ENCODE peak calls at places on chromosomes 3 and 15, in six cellular contexts. One of them, this sample, is unnamed.

GRCh38 chr3:165643433-165643824 is 193.8 kb downstream of the BCHE start:
- DNase-seq in A549: peak
- DNase-seq in K562: no peak
- DNase-seq in GM12878: no peak
- DNase-seq in HCT116: no peak
- DNase-seq in HepG2: no peak
- DNase-seq in this sample: no peak

GRCh38 chr15:65192016-65192415 is 6.9 kb upstream of the CLPX start:
- DNase-seq in GM12878: no peak
- DNase-seq in HepG2: peak
- DNase-seq in K562: peak
- DNase-seq in A549: peak
- DNase-seq in HCT116: peak
- DNase-seq in this sample: no peak

GRCh38 chr3:40169983-40170382 is 139.5 kb upstream of the EIF1B start:
- DNase-seq in A549: no peak
- DNase-seq in GM12878: no peak
- DNase-seq in HCT116: no peak
- DNase-seq in K562: no peak
- DNase-seq in HepG2: no peak
- DNase-seq in this sample: no peak

GRCh38 chr3:107235193-107235922 is 141.9 kb upstream of the CCDC54 start:
- DNase-seq in HCT116: no peak
- DNase-seq in K562: no peak
- DNase-seq in A549: peak
- DNase-seq in GM12878: no peak
- DNase-seq in HepG2: peak
- DNase-seq in this sample: no peak

GRCh38 chr3:151604941-151605340 is 128.8 kb upstream of the AADACL2 start:
- DNase-seq in HepG2: no peak
- DNase-seq in HCT116: no peak
- DNase-seq in GM12878: no peak
- DNase-seq in A549: no peak
- DNase-seq in K562: no peak
- DNase-seq in this sample: no peak

GRCh38 chr3:188520466-188520865 is 366.5 kb downstream of the LPP start:
- DNase-seq in HCT116: no peak
- DNase-seq in HepG2: no peak
- DNase-seq in A549: no peak
- DNase-seq in K562: no peak
- DNase-seq in GM12878: no peak
- DNase-seq in this sample: no peak

GRCh38 chr3:123267821-123268220 is 66.1 kb downstream of the SEC22A start:
- DNase-seq in HepG2: no peak
- DNase-seq in K562: peak
- DNase-seq in A549: no peak
- DNase-seq in GM12878: no peak
- DNase-seq in HCT116: no peak
- DNase-seq in this sample: no peak

GRCh38 chr3:193812078-193812725 is 219.2 kb downstream of the OPA1 start:
- DNase-seq in HCT116: no peak
- DNase-seq in K562: no peak
- DNase-seq in HepG2: no peak
- DNase-seq in GM12878: no peak
- DNase-seq in A549: no peak
- DNase-seq in this sample: peak

GRCh38 chr3:167251678-167252077 is 128.4 kb downstream of the ZBBX start:
- DNase-seq in K562: no peak
- DNase-seq in HepG2: no peak
- DNase-seq in HCT116: no peak
- DNase-seq in A549: no peak
- DNase-seq in GM12878: no peak
- DNase-seq in this sample: no peak

GRCh38 chr15:49507261-49507660 is 84.2 kb downstream of the FGF7 start:
- DNase-seq in HepG2: no peak
- DNase-seq in K562: no peak
- DNase-seq in A549: no peak
- DNase-seq in GM12878: no peak
- DNase-seq in HCT116: no peak
- DNase-seq in this sample: no peak

GRCh38 chr3:158434412-158435038 is 136.5 kb upstream of the MLF1 start:
- DNase-seq in A549: peak
- DNase-seq in GM12878: peak
- DNase-seq in HepG2: peak
- DNase-seq in K562: peak
- DNase-seq in HCT116: peak
- DNase-seq in this sample: peak

GRCh38 chr3:112635674-112636073 is 5.3 kb downstream of the CCDC80 start:
- DNase-seq in GM12878: no peak
- DNase-seq in HCT116: no peak
- DNase-seq in HepG2: no peak
- DNase-seq in A549: no peak
- DNase-seq in K562: no peak
- DNase-seq in this sample: no peak

GRCh38 chr15:61008915-61009314 is 220.2 kb downstream of the RORA start:
- DNase-seq in A549: no peak
- DNase-seq in HCT116: no peak
- DNase-seq in HepG2: no peak
- DNase-seq in K562: no peak
- DNase-seq in GM12878: no peak
- DNase-seq in this sample: no peak

GRCh38 chr15:80875568-80875967 is 96.4 kb downstream of the CEMIP start:
- DNase-seq in HCT116: no peak
- DNase-seq in HepG2: no peak
- DNase-seq in A549: no peak
- DNase-seq in K562: no peak
- DNase-seq in GM12878: no peak
- DNase-seq in this sample: no peak

GRCh38 chr15:52093539-52094502 is 18.8 kb downstream of the BCL2L10 start:
- DNase-seq in K562: no peak
- DNase-seq in HepG2: no peak
- DNase-seq in GM12878: no peak
- DNase-seq in A549: peak
- DNase-seq in HCT116: no peak
- DNase-seq in this sample: no peak

GRCh38 chr3:63519426-63519825 is 133.0 kb upstream of the SNTN start:
- DNase-seq in HepG2: no peak
- DNase-seq in K562: no peak
- DNase-seq in HCT116: no peak
- DNase-seq in GM12878: no peak
- DNase-seq in A549: no peak
- DNase-seq in this sample: no peak

GRCh38 chr15:33500432-33500831 is 189.7 kb downstream of the RYR3 start:
- DNase-seq in HCT116: no peak
- DNase-seq in GM12878: no peak
- DNase-seq in K562: no peak
- DNase-seq in A549: no peak
- DNase-seq in HepG2: no peak
- DNase-seq in this sample: no peak

GRCh38 chr3:155744091-155744625 is 713 bp downstream of the PLCH1 start:
- DNase-seq in HepG2: peak
- DNase-seq in A549: peak
- DNase-seq in HCT116: peak
- DNase-seq in GM12878: no peak
- DNase-seq in K562: peak
- DNase-seq in this sample: peak

GRCh38 chr3:122005033-122005565 is 16.9 kb downstream of the ILDR1 start:
- DNase-seq in K562: peak
- DNase-seq in HepG2: no peak
- DNase-seq in GM12878: peak
- DNase-seq in A549: no peak
- DNase-seq in HCT116: no peak
- DNase-seq in this sample: peak

GRCh38 chr3:120168611-120169010 is 74.4 kb upstream of the GSK3B start:
- DNase-seq in A549: no peak
- DNase-seq in HCT116: no peak
- DNase-seq in HepG2: no peak
- DNase-seq in GM12878: no peak
- DNase-seq in K562: no peak
- DNase-seq in this sample: no peak

GRCh38 chr3:22980346-22980745 is 222.8 kb upstream of the UBE2E2 start:
- DNase-seq in K562: no peak
- DNase-seq in HCT116: no peak
- DNase-seq in HepG2: no peak
- DNase-seq in GM12878: no peak
- DNase-seq in A549: no peak
- DNase-seq in this sample: no peak

GRCh38 chr3:64163755-64164148 is 61.5 kb downstream of the PRICKLE2 start:
- DNase-seq in K562: no peak
- DNase-seq in GM12878: peak
- DNase-seq in A549: peak
- DNase-seq in HCT116: no peak
- DNase-seq in HepG2: peak
- DNase-seq in this sample: no peak

GRCh38 chr15:80550219-80550909 is 144.7 kb upstream of the ABHD17C start:
- DNase-seq in K562: no peak
- DNase-seq in HCT116: no peak
- DNase-seq in A549: peak
- DNase-seq in HepG2: peak
- DNase-seq in GM12878: peak
- DNase-seq in this sample: no peak

GRCh38 chr15:49045691-49046112 is 544 bp downstream of the SECISBP2L start:
- DNase-seq in GM12878: peak
- DNase-seq in A549: peak
- DNase-seq in K562: peak
- DNase-seq in HepG2: peak
- DNase-seq in HCT116: no peak
- DNase-seq in this sample: no peak

GRCh38 chr3:30266536-30266935 is 339.9 kb upstream of the TGFBR2 start:
- DNase-seq in K562: no peak
- DNase-seq in A549: no peak
- DNase-seq in HCT116: no peak
- DNase-seq in HepG2: no peak
- DNase-seq in GM12878: no peak
- DNase-seq in this sample: no peak

GRCh38 chr15:91950631-91951384 is 97.3 kb downstream of the SLCO3A1 start:
- DNase-seq in A549: no peak
- DNase-seq in GM12878: no peak
- DNase-seq in HepG2: no peak
- DNase-seq in K562: no peak
- DNase-seq in HCT116: no peak
- DNase-seq in this sample: no peak

GRCh38 chr3:62070891-62071290 is 302.5 kb downstream of the FEZF2 start:
- DNase-seq in HepG2: no peak
- DNase-seq in A549: no peak
- DNase-seq in K562: no peak
- DNase-seq in GM12878: no peak
- DNase-seq in HCT116: no peak
- DNase-seq in this sample: no peak

DNA sequence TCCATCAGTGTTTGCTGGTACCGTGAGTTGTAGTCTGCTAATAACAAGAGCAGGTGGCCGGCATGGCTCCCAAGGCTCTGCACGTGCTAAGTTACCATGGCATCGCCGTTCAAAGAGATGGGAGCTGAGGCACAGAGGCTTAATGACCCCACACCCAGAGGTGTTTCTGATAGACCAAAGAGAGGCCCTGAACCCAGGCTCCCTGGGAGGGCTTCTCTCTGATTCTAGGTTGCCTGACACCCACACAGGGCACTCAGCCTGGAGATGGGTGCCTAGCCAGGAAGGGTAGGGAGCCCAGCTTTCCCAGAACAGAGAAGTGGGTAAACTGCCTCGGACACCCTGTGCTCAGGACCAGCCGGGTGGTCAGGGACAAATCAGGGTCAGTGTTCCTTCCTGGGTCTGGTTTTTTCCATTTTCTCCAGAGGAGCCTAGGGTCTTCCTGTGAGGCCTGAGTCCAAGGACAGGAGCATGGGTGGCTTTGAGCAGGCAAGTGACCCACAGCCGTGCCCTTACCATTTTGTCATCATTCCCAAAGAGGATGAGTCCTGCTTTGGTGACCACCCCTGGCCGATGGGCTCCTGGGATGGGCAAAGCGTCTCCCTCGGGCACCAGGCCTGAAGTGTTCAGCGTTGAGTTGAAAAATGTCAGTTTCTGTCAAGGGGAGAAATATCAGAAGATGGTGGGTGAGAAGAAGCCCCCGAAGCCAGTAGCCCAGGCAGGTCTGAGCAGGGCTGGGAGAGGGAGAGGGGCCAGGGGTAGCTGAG is 27.3 kb downstream of the ALDH1L1 start:
- DNase-seq in GM12878: no peak
- DNase-seq in HepG2: no peak
- DNase-seq in HCT116: no peak
- DNase-seq in A549: no peak
- DNase-seq in K562: no peak
- DNase-seq in this sample: no peak
- TF ChIP-seq MAX in GM12878: no peak
- TF ChIP-seq MAX in HepG2: no peak
- TF ChIP-seq MAX in HCT116: no peak
- TF ChIP-seq MAX in A549: no peak
- TF ChIP-seq MAX in K562: no peak
- TF ChIP-seq MAX in this sample: no peak

GRCh38 chr15:66749841-66750575 is 48.0 kb downstream of the SMAD6 start:
- DNase-seq in A549: peak
- DNase-seq in K562: no peak
- DNase-seq in GM12878: no peak
- DNase-seq in HCT116: no peak
- DNase-seq in HepG2: peak
- DNase-seq in this sample: no peak
- TF ChIP-seq MAX in A549: peak
- TF ChIP-seq MAX in K562: no peak
- TF ChIP-seq MAX in GM12878: no peak
- TF ChIP-seq MAX in HCT116: no peak
- TF ChIP-seq MAX in HepG2: no peak
- TF ChIP-seq MAX in this sample: no peak

DNA sequence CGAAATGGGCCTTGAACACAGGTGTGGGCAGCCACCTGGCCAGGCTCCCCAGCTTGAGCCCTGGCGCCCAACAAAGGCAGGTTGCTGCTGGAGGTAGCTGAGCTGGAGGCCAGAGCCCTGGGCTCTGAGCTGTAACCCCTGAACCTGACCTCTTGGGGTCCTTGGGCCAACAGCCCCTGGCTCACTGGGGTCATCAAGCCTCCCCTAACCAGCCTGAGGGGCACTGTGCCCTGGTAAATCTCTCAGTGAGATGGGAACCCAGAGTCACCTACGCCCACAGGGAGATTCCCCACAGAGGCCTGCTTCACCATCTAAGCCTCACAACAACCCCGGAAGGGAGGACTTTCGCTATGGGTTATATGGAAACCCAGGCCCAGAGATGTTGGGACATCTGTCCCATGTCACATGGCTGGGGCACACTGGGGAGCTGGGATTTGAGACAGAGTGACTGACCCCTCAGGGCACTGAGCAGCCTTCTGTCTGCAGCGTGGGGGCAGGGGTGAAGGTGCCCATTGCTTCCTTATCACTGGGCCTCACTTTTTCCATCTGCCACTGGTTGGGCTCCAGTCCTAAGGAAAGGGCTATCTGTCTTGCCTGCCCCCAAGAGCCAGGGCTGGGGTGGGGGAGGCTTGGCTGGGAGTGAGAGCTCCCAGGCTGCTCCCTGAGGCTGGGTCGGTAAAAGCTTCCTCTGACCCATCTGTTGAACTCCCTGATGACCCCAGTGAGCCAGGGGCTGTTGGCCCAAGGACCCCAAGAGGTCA is 59.1 kb downstream of the IQSEC1 start:
- DNase-seq in A549: no peak
- DNase-seq in K562: no peak
- DNase-seq in HCT116: no peak
- DNase-seq in HepG2: no peak
- DNase-seq in GM12878: no peak
- DNase-seq in this sample: no peak
- TF ChIP-seq MAX in A549: no peak
- TF ChIP-seq MAX in K562: no peak
- TF ChIP-seq MAX in HCT116: no peak
- TF ChIP-seq MAX in HepG2: no peak
- TF ChIP-seq MAX in GM12878: no peak
- TF ChIP-seq MAX in this sample: no peak

GRCh38 chr15:31302029-31302657 is 24.5 kb upstream of the KLF13 start:
- DNase-seq in HCT116: no peak
- DNase-seq in A549: no peak
- DNase-seq in HepG2: no peak
- DNase-seq in K562: no peak
- DNase-seq in GM12878: no peak
- DNase-seq in this sample: no peak
- TF ChIP-seq MAX in HCT116: no peak
- TF ChIP-seq MAX in A549: no peak
- TF ChIP-seq MAX in HepG2: no peak
- TF ChIP-seq MAX in K562: no peak
- TF ChIP-seq MAX in GM12878: no peak
- TF ChIP-seq MAX in this sample: no peak

This sample was measured in WTC11.